ENCODE peak calls at places on chromosomes 3 and 15, in six cellular contexts. One of them, this sample, is unnamed.

GRCh38 chr15:88663216-88663615 is 24.4 kb downstream of the ISG20 start:
- DNase-seq in upper lobe of left lung: no peak
- DNase-seq in tibial nerve: no peak
- DNase-seq in esophagus muscularis mucosa: peak
- DNase-seq in ovary: no peak
- DNase-seq in GM12878: no peak
- DNase-seq in this sample: no peak

GRCh38 chr15:58758141-58758540 is 8.6 kb upstream of the ADAM10 start:
- DNase-seq in GM12878: no peak
- DNase-seq in esophagus muscularis mucosa: no peak
- DNase-seq in upper lobe of left lung: no peak
- DNase-seq in ovary: no peak
- DNase-seq in tibial nerve: no peak
- DNase-seq in this sample: no peak

GRCh38 chr15:42670441-42670840 is 66.5 kb downstream of the CDAN1 start:
- DNase-seq in ovary: no peak
- DNase-seq in tibial nerve: no peak
- DNase-seq in esophagus muscularis mucosa: no peak
- DNase-seq in GM12878: no peak
- DNase-seq in upper lobe of left lung: no peak
- DNase-seq in this sample: no peak

GRCh38 chr15:65529754-65530317 is 427 bp upstream of the HACD3 start:
- DNase-seq in tibial nerve: no peak
- DNase-seq in esophagus muscularis mucosa: no peak
- DNase-seq in ovary: no peak
- DNase-seq in upper lobe of left lung: no peak
- DNase-seq in GM12878: no peak
- DNase-seq in this sample: no peak

GRCh38 chr3:177906573-177907229 is 629.5 kb upstream of the KCNMB2 start:
- DNase-seq in tibial nerve: no peak
- DNase-seq in esophagus muscularis mucosa: no peak
- DNase-seq in ovary: no peak
- DNase-seq in upper lobe of left lung: no peak
- DNase-seq in GM12878: no peak
- DNase-seq in this sample: no peak

GRCh38 chr3:49469037-49469875 is 811 bp upstream of the DAG1 start:
- DNase-seq in upper lobe of left lung: peak
- DNase-seq in GM12878: no peak
- DNase-seq in esophagus muscularis mucosa: peak
- DNase-seq in ovary: peak
- DNase-seq in tibial nerve: peak
- DNase-seq in this sample: peak

GRCh38 chr15:90249123-90249863 is at the start of gene TTLL13:
- DNase-seq in upper lobe of left lung: peak
- DNase-seq in GM12878: no peak
- DNase-seq in esophagus muscularis mucosa: peak
- DNase-seq in ovary: peak
- DNase-seq in tibial nerve: peak
- DNase-seq in this sample: peak

GRCh38 chr3:46921871-46922271 is 44.4 kb downstream of the PTH1R start:
- DNase-seq in tibial nerve: no peak
- DNase-seq in upper lobe of left lung: no peak
- DNase-seq in esophagus muscularis mucosa: no peak
- DNase-seq in GM12878: no peak
- DNase-seq in ovary: no peak
- DNase-seq in this sample: peak

GRCh38 chr3:48344867-48345507 is 11.5 kb upstream of the SPINK8 start:
- DNase-seq in esophagus muscularis mucosa: no peak
- DNase-seq in GM12878: no peak
- DNase-seq in upper lobe of left lung: no peak
- DNase-seq in tibial nerve: no peak
- DNase-seq in ovary: no peak
- DNase-seq in this sample: no peak

GRCh38 chr3:189664311-189664710 is 33.1 kb downstream of the TP63 start:
- DNase-seq in ovary: no peak
- DNase-seq in upper lobe of left lung: no peak
- DNase-seq in GM12878: no peak
- DNase-seq in tibial nerve: no peak
- DNase-seq in esophagus muscularis mucosa: no peak
- DNase-seq in this sample: no peak

GRCh38 chr15:50341737-50342136 is 13.3 kb downstream of the GABPB1 start:
- DNase-seq in tibial nerve: no peak
- DNase-seq in esophagus muscularis mucosa: no peak
- DNase-seq in upper lobe of left lung: no peak
- DNase-seq in ovary: no peak
- DNase-seq in GM12878: no peak
- DNase-seq in this sample: no peak

GRCh38 chr3:1531981-1532380 is 439.2 kb downstream of the CNTN6 start:
- DNase-seq in upper lobe of left lung: no peak
- DNase-seq in tibial nerve: no peak
- DNase-seq in esophagus muscularis mucosa: no peak
- DNase-seq in GM12878: no peak
- DNase-seq in ovary: no peak
- DNase-seq in this sample: no peak

GRCh38 chr3:1534252-1534651 is 441.4 kb downstream of the CNTN6 start:
- DNase-seq in upper lobe of left lung: no peak
- DNase-seq in ovary: no peak
- DNase-seq in esophagus muscularis mucosa: no peak
- DNase-seq in GM12878: no peak
- DNase-seq in tibial nerve: no peak
- DNase-seq in this sample: no peak

GRCh38 chr3:1532935-1533606 is 440.2 kb downstream of the CNTN6 start:
- DNase-seq in GM12878: no peak
- DNase-seq in ovary: no peak
- DNase-seq in esophagus muscularis mucosa: no peak
- DNase-seq in upper lobe of left lung: no peak
- DNase-seq in tibial nerve: no peak
- DNase-seq in this sample: no peak

GRCh38 chr3:1535361-1535760 is 442.5 kb downstream of the CNTN6 start:
- DNase-seq in ovary: no peak
- DNase-seq in tibial nerve: no peak
- DNase-seq in esophagus muscularis mucosa: no peak
- DNase-seq in GM12878: no peak
- DNase-seq in upper lobe of left lung: no peak
- DNase-seq in this sample: no peak

DNA sequence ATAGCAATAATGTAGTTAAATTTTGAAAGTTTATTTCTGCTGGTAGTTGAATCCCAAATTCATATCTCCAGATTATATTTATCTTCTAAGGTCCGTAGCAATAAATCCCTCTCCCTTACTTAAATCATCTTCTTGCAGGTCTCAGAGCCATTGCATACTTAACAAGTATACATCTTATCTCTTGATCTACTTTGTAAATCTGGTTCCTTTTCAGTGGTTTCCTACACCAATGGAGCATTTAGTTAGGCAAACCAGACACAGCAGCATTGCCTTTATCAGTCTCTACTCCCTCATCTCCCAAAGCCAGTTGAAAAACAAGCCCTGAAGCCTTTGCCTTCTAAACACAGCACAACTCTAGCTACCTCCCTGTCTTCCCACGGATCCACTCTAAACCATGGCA is 440.9 kb downstream of the CNTN6 start:
- DNase-seq in ovary: no peak
- DNase-seq in GM12878: no peak
- DNase-seq in tibial nerve: no peak
- DNase-seq in upper lobe of left lung: no peak
- DNase-seq in esophagus muscularis mucosa: no peak
- DNase-seq in this sample: no peak
- H3K27ac ChIP-seq in ovary: no peak
- H3K27ac ChIP-seq in GM12878: no peak
- H3K27ac ChIP-seq in tibial nerve: no peak
- H3K27ac ChIP-seq in upper lobe of left lung: no peak
- H3K27ac ChIP-seq in esophagus muscularis mucosa: no peak
- H3K27ac ChIP-seq in this sample: no peak

GRCh38 chr3:123641505-123641904 is 56.7 kb upstream of the HACD2 start:
- DNase-seq in GM12878: no peak
- DNase-seq in esophagus muscularis mucosa: no peak
- DNase-seq in ovary: no peak
- DNase-seq in upper lobe of left lung: no peak
- DNase-seq in tibial nerve: no peak
- DNase-seq in this sample: no peak

GRCh38 chr3:123640311-123641083 is 55.6 kb upstream of the HACD2 start:
- DNase-seq in esophagus muscularis mucosa: no peak
- DNase-seq in upper lobe of left lung: no peak
- DNase-seq in GM12878: no peak
- DNase-seq in ovary: no peak
- DNase-seq in tibial nerve: no peak
- DNase-seq in this sample: no peak

GRCh38 chr3:123641084-123641462 is 56.2 kb upstream of the HACD2 start:
- DNase-seq in GM12878: no peak
- DNase-seq in tibial nerve: no peak
- DNase-seq in upper lobe of left lung: no peak
- DNase-seq in ovary: no peak
- DNase-seq in esophagus muscularis mucosa: no peak
- DNase-seq in this sample: no peak

GRCh38 chr3:123642957-123643330 is 58.1 kb upstream of the HACD2 start:
- DNase-seq in ovary: no peak
- DNase-seq in GM12878: no peak
- DNase-seq in tibial nerve: no peak
- DNase-seq in esophagus muscularis mucosa: no peak
- DNase-seq in upper lobe of left lung: no peak
- DNase-seq in this sample: no peak

DNA sequence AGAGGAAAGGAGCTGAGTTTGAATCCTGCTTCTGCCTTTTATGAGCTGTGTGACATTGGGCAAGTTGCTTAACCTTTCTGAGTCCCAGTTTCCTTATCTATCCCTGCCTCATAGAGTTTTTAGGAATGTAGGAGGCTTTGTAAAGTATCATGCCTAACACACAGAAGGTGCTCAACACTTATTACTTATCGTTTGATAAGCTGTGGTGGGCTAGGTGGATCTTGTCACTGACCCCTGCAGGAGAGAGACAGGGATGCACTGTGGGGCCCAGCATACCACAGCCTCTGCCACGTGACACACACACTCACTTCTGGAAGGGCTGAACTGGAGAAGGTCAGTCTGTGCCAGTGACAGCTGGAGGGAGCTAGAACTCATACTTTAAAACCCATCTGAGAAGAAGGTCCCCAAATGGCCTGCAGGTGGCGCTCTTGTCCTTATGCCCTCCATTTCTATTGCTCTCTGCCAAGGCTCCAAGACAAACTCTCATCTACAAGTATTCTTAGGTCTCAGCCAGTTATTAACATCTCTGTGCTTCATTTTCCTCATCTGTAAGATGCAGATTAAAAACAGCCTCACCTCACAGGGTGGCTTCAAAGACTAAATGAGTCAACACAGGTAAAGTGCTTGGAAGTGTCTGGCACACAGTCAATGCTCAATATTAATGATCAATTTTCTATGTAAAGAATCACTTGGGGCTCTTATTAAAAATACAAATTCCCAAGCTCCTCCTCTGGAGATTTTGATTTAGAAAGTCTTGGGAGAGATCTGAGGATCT is 57.5 kb upstream of the HACD2 start:
- DNase-seq in ovary: peak
- DNase-seq in esophagus muscularis mucosa: peak
- DNase-seq in tibial nerve: peak
- DNase-seq in upper lobe of left lung: peak
- DNase-seq in GM12878: peak
- DNase-seq in this sample: peak
- TF ChIP-seq POLR2A in ovary: no peak
- TF ChIP-seq POLR2A in esophagus muscularis mucosa: no peak
- TF ChIP-seq POLR2A in tibial nerve: no peak
- TF ChIP-seq POLR2A in upper lobe of left lung: no peak
- TF ChIP-seq POLR2A in GM12878: no peak
- TF ChIP-seq POLR2A in this sample: no peak

GRCh38 chr3:58164916-58165821 is 45.6 kb downstream of the DNASE1L3 start:
- DNase-seq in ovary: peak
- DNase-seq in esophagus muscularis mucosa: no peak
- DNase-seq in upper lobe of left lung: no peak
- DNase-seq in GM12878: no peak
- DNase-seq in tibial nerve: no peak
- DNase-seq in this sample: no peak

GRCh38 chr3:58163234-58163633 is 47.5 kb downstream of the DNASE1L3 start:
- DNase-seq in GM12878: no peak
- DNase-seq in ovary: peak
- DNase-seq in tibial nerve: no peak
- DNase-seq in esophagus muscularis mucosa: no peak
- DNase-seq in upper lobe of left lung: no peak
- DNase-seq in this sample: no peak

GRCh38 chr3:58167431-58168351 is 43.1 kb downstream of the DNASE1L3 start:
- DNase-seq in esophagus muscularis mucosa: no peak
- DNase-seq in upper lobe of left lung: no peak
- DNase-seq in tibial nerve: peak
- DNase-seq in ovary: peak
- DNase-seq in GM12878: no peak
- DNase-seq in this sample: peak

GRCh38 chr3:58161435-58162398 is 49.1 kb downstream of the DNASE1L3 start:
- DNase-seq in esophagus muscularis mucosa: peak
- DNase-seq in GM12878: no peak
- DNase-seq in upper lobe of left lung: peak
- DNase-seq in tibial nerve: peak
- DNase-seq in ovary: peak
- DNase-seq in this sample: peak

DNA sequence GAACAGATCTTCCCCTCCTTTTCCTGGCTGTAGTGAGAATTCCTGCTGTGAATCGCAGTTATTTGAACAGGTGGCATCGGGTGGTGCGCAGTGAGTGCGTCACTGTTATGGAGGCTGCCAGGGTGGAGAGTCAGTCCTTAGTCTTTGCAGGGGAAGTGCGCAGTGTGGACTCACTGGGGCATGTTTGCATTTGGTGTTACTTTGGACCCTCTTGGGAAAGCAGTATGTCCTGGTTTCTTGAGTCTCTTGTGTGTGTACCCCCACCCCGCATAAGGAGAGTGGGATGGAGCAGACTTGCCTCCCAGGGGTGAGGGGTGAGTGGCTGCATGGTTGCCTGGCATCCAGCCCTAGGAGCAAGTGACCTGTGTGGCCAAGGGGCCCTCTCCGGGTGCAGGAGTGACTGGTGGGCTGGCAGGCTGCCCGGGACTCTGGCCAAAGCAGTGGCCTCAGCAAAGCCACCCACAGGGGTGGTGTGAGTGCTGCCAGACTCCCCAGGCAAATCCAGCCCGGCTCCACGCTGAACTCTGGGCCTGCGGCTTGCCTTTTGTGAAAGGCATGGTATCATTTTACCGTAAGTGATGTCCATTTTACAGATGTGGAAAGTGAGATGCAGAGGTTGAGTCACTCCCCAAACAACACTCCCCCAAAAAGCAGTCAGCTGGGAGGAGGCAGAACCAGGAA is 46.4 kb downstream of the DNASE1L3 start:
- DNase-seq in upper lobe of left lung: peak
- DNase-seq in ovary: peak
- DNase-seq in GM12878: no peak
- DNase-seq in tibial nerve: no peak
- DNase-seq in esophagus muscularis mucosa: no peak
- DNase-seq in this sample: no peak
- TF ChIP-seq EP300 in upper lobe of left lung: no peak
- TF ChIP-seq EP300 in ovary: no peak
- TF ChIP-seq EP300 in GM12878: no peak
- TF ChIP-seq EP300 in tibial nerve: peak
- TF ChIP-seq EP300 in esophagus muscularis mucosa: no peak
- TF ChIP-seq EP300 in this sample: no peak

GRCh38 chr15:34952481-34952880 is 17.1 kb downstream of the AQR start:
- DNase-seq in ovary: no peak
- DNase-seq in tibial nerve: no peak
- DNase-seq in GM12878: no peak
- DNase-seq in esophagus muscularis mucosa: no peak
- DNase-seq in upper lobe of left lung: no peak
- DNase-seq in this sample: no peak

GRCh38 chr15:34951993-34952392 is 17.5 kb downstream of the AQR start:
- DNase-seq in tibial nerve: no peak
- DNase-seq in esophagus muscularis mucosa: no peak
- DNase-seq in ovary: no peak
- DNase-seq in upper lobe of left lung: no peak
- DNase-seq in GM12878: no peak
- DNase-seq in this sample: no peak

GRCh38 chr15:34953851-34954250 is 15.7 kb downstream of the AQR start:
- DNase-seq in tibial nerve: no peak
- DNase-seq in esophagus muscularis mucosa: no peak
- DNase-seq in upper lobe of left lung: no peak
- DNase-seq in ovary: no peak
- DNase-seq in GM12878: no peak
- DNase-seq in this sample: no peak
- H3K27ac ChIP-seq in tibial nerve: no peak
- H3K27ac ChIP-seq in esophagus muscularis mucosa: no peak
- H3K27ac ChIP-seq in upper lobe of left lung: no peak
- H3K27ac ChIP-seq in ovary: no peak
- H3K27ac ChIP-seq in GM12878: no peak
- H3K27ac ChIP-seq in this sample: no peak